ENCODE peak calls at places on chromosomes 16 and 17, in four cellular contexts. X is H9, E is mesendoderm, C is H1. B is an unnamed sample.

GRCh38 chr16:81142864-81143263 is 46.7 kb upstream of the GCSH start:
- DNase-seq in X (no peak), E (peak; percentile 40), C (no peak), B (no peak)

GRCh38 chr17:81106716-81107115 is 58.6 kb upstream of the PVALEF start:
- DNase-seq in X (peak; percentile 60), E (no peak), C (no peak), B (no peak)

GRCh38 chr16:75379911-75380847 is 53.1 kb downstream of the CFDP1 start:
- DNase-seq in X (no peak), E (no peak), C (no peak), B (no peak)

GRCh38 chr17:7260601-7261376 is 1.5 kb downstream of the CLDN7 start:
- DNase-seq in X (peak; percentile 89), E (peak; percentile 80), C (peak; percentile 86), B (no peak)

GRCh38 chr16:55700961-55701360 is 45.2 kb downstream of the SLC6A2 start:
- DNase-seq in X (no peak), E (no peak), C (no peak), B (no peak)

GRCh38 chr17:78709688-78710290 is 72.3 kb downstream of the CYTH1 start:
- DNase-seq in X (no peak), E (no peak), C (no peak), B (no peak)

GRCh38 chr17:6712058-6712853 is 913 bp downstream of the SLC13A5 start:
- DNase-seq in X (peak; percentile 89), E (peak; percentile 91), C (peak; percentile 71), B (no peak)

GRCh38 chr16:11198817-11199216 is 57.2 kb downstream of the SOCS1 start:
- DNase-seq in X (no peak), E (no peak), C (no peak), B (no peak)

GRCh38 chr17:63785556-63785955 is 11.6 kb downstream of the DDX42 start:
- DNase-seq in X (no peak), E (no peak), C (no peak), B (peak; percentile 78)

GRCh38 chr17:29840884-29841283 is 89.1 kb downstream of the SSH2 start:
- DNase-seq in X (no peak), E (no peak), C (no peak), B (peak; percentile 81)

GRCh38 chr17:4708436-4708835 is 2.0 kb upstream of the ARRB2 start:
- DNase-seq in X (peak; percentile 74), E (peak; percentile 46), C (peak; percentile 64), B (no peak)

GRCh38 chr17:72150632-72151460 is 30.0 kb downstream of the SOX9 start:
- DNase-seq in X (peak; percentile 96), E (peak; percentile 94), C (peak; percentile 50), B (no peak)

GRCh38 chr17:59668816-59669215 is 38.4 kb downstream of the PTRH2 start:
- DNase-seq in X (no peak), E (no peak), C (no peak), B (peak; percentile 97)

GRCh38 chr16:78599271-78599670 is 499.8 kb downstream of the WWOX start:
- DNase-seq in X (no peak), E (peak; percentile 17), C (no peak), B (no peak)

GRCh38 chr17:57404073-57404472 is 147.8 kb downstream of the MSI2 start:
- DNase-seq in X (no peak), E (peak; percentile 11), C (no peak), B (no peak)

GRCh38 chr16:1108299-1109252 is 12.5 kb upstream of the C1QTNF8 start:
- DNase-seq in X (no peak), E (no peak), C (no peak), B (peak; percentile 0)

GRCh38 chr17:76700627-76701470 is 9.9 kb downstream of the MXRA7 start:
- DNase-seq in X (no peak), E (peak; percentile 46), C (no peak), B (peak; percentile 93)

GRCh38 chr16:89506791-89507191 is 1.4 kb upstream of the SPG7 start:
- DNase-seq in X (no peak), E (no peak), C (no peak), B (no peak)

GRCh38 chr16:11996433-11997174 is 20.1 kb downstream of the SNX29 start:
- DNase-seq in X (no peak), E (no peak), C (no peak), B (no peak)

GRCh38 chr16:75591001-75591852 is 25.0 kb downstream of the GABARAPL2 start:
- DNase-seq in X (no peak), E (peak; percentile 72), C (no peak), B (peak; percentile 84)

GRCh38 chr17:82963104-82963950 is 116.1 kb upstream of the METRNL start:
- DNase-seq in X (peak; percentile 90), E (peak; percentile 95), C (peak; percentile 78), B (peak; percentile 77)

GRCh38 chr16:86953631-86954465 is 363.3 kb downstream of the C16orf95 start:
- DNase-seq in X (peak; percentile 55), E (peak; percentile 74), C (no peak), B (no peak)

GRCh38 chr17:79036609-79037008 is 12.6 kb downstream of the C1QTNF1 start:
- DNase-seq in X (no peak), E (no peak), C (no peak), B (peak; percentile 94)

GRCh38 chr17:57034807-57035754 is 50.0 kb upstream of the AKAP1 start:
- DNase-seq in X (no peak), E (no peak), C (no peak), B (no peak)

GRCh38 chr17:48933035-48933434 is 11.6 kb downstream of the SNF8 start:
- DNase-seq in X (no peak), E (no peak), C (no peak), B (no peak)

GRCh38 chr16:73036074-73036826 is 11.7 kb downstream of the ZFHX3 start:
- DNase-seq in X (peak; percentile 84), E (peak; percentile 90), C (no peak), B (no peak)

GRCh38 chr17:73508931-73509605 is 135.2 kb downstream of the SDK2 start:
- DNase-seq in X (no peak), E (no peak), C (no peak), B (no peak)

GRCh38 chr16:89633064-89633631 is 19.7 kb downstream of the DPEP1 start:
- DNase-seq in X (no peak), E (no peak), C (no peak), B (peak; percentile 73)

GRCh38 chr16:4882261-4882632 is 35.0 kb downstream of the UBN1 start:
- DNase-seq in X (no peak), E (no peak), C (no peak), B (peak; percentile 58)

GRCh38 chr17:17151055-17151454 is 55.1 kb downstream of the PLD6 start:
- DNase-seq in X (no peak), E (no peak), C (no peak), B (peak; percentile 90)

GRCh38 chr16:10495031-10495345 is 85.4 kb downstream of the EMP2 start:
- DNase-seq in X (no peak), E (no peak), C (no peak), B (no peak)

GRCh38 chr17:56076980-56077379 is 76.3 kb upstream of the ANKFN1 start:
- DNase-seq in X (no peak), E (no peak), C (no peak), B (no peak)

GRCh38 chr17:79188048-79188447 is 113.4 kb downstream of the ENGASE start:
- DNase-seq in X (peak; percentile 88), E (peak; percentile 64), C (peak; percentile 89), B (no peak)

GRCh38 chr17:82835766-82836512 is 3.9 kb downstream of the ZNF750 start:
- DNase-seq in X (no peak), E (no peak), C (no peak), B (no peak)

GRCh38 chr16:57764341-57765159 is 29.0 kb downstream of the KATNB1 start:
- DNase-seq in X (peak; percentile 97), E (peak; percentile 95), C (peak; percentile 80), B (peak; percentile 90)

GRCh38 chr17:17826942-17827785 is 9.6 kb downstream of the SREBF1 start:
- DNase-seq in X (no peak), E (no peak), C (no peak), B (no peak)

GRCh38 chr16:46852130-46852529 is 21.1 kb upstream of the C16orf87 start:
- DNase-seq in X (no peak), E (no peak), C (no peak), B (no peak)
- H2AK5ac ChIP-seq in X (no peak overlapping the region), E (no peak overlapping the region), C (no peak overlapping the region), B (no peak overlapping the region)

DNA sequence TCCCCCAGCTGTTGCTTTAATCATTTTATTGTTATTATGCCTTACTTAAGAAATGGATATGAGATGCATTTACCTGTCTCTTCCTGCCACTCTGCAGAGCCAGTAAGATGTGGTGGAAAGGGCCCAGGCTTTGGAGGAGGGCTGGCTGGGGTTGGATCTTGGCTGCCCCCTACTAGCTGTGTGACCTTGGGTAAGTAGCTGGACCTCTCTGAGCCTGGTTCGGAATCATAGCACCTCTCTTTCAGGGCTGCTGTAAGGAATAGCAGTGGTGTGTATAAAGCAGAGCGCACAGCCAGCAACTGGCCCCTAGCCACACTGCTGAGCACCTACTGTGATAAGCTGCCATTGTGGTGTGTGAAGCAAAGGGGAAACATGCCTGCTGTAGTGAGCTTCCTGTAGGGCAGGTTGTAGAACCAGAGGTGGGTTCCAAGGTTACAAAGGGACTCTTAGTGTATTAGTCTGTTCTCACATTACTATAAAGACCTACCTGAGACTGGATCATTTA is 23.9 kb downstream of the MAPT start:
- DNase-seq in X (no peak), E (no peak), C (no peak), B (no peak)
- H4K5ac ChIP-seq in X (no peak overlapping the region), E (no peak overlapping the region), C (no peak overlapping the region), B (no peak overlapping the region)

DNA sequence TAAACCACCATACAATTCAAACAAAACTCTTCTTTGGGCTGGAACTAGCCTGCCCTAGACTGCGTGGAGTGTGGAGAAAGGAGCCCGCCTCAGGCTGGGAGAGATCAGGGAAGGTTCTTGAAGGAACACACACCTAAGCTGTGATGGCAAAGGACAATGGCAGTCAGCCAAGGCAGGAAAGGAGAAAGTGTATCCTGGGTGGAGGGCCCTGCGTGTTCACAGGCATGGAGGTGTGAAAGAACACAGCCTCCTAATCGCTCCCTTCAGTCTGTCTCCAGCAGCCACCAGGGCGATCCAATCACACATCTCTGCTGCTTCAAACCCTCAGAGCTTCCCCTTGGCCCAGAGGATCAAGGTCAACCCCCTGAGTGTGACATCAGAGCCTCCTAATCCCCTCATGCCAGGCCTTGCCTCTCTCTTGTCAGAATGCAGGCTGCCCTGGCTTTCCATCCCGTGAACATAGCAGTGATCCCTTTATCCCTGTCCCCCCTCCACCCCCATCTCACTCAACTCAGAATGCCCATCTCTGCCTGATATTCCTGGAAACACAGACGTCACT is 173.0 kb downstream of the KATNIP start:
- DNase-seq in X (no peak), E (peak; percentile 11), C (no peak), B (no peak)
- H2AK5ac ChIP-seq in X (no peak overlapping the region), E (no peak overlapping the region), C (no peak overlapping the region), B (no peak overlapping the region)

GRCh38 chr16:69031877-69032301 is 73.6 kb upstream of the HAS3 start:
- DNase-seq in X (no peak), E (no peak), C (no peak), B (no peak)

GRCh38 chr16:69037373-69038160 is 67.9 kb upstream of the HAS3 start:
- DNase-seq in X (no peak), E (no peak), C (no peak), B (no peak)

GRCh38 chr16:69036399-69037091 is 68.9 kb upstream of the HAS3 start:
- DNase-seq in X (no peak), E (no peak), C (no peak), B (no peak)

GRCh38 chr16:69033550-69033949 is 71.9 kb upstream of the HAS3 start:
- DNase-seq in X (no peak), E (no peak), C (no peak), B (no peak)

DNA sequence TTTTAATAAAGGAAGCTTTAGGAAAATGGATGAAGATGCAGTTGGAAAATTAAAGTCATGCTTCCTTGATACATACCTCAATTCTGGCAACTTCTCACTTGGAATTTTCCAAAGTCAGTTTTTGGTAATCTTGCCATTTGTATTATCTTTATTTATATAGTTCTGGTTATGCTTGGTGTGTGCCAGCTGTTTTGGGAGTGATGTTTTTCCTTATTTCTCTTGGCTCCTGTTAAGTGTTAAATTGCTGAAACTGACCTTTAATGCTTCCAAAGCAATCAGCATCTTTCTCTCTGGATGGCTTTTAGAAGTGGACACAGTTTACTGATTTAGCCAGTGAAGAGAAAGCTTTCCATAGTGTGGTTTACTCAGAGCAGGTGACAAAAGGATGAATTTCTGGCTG is 70.1 kb upstream of the HAS3 start:
- DNase-seq in X (no peak), E (no peak), C (no peak), B (no peak)
- H4K5ac ChIP-seq in X (no peak overlapping the region), E (no peak overlapping the region), C (no peak overlapping the region), B (no peak overlapping the region)

B was measured in IMR-90.